ENCODE peak calls at places on chromosome 17, in six cellular contexts. D, L, W, O, A and N are unnamed samples.

GRCh38 chr17:74957935-74958549 is 14.5 kb downstream of the HID1 start:
- DNase-seq in D (peak; percentile 85), L (peak; percentile 63), W (peak; percentile 84), O (peak; percentile 22), A (peak; percentile 76), N (peak; percentile 75)

GRCh38 chr17:31540602-31541307 is 149.3 kb downstream of the RAB11FIP4 start:
- DNase-seq in D (no peak), L (no peak), W (no peak), O (no peak), A (no peak), N (no peak)

GRCh38 chr17:979539-980405 is at the start of gene NXN:
- DNase-seq in D (peak; percentile 95), L (peak; percentile 83), W (peak; percentile 93), O (peak; percentile 60), A (peak; percentile 88), N (peak; percentile 92)

GRCh38 chr17:4901108-4901647 is 1.7 kb downstream of the CHRNE start:
- DNase-seq in D (no peak), L (no peak), W (no peak), O (no peak), A (no peak), N (no peak)

GRCh38 chr17:8488931-8489330 is 53.2 kb downstream of the NDEL1 start:
- DNase-seq in D (no peak), L (peak; percentile 94), W (no peak), O (peak; percentile 98), A (no peak), N (peak; percentile 68)

GRCh38 chr17:284676-285355 is 67.8 kb downstream of the RPH3AL start:
- DNase-seq in D (no peak), L (no peak), W (no peak), O (no peak), A (no peak), N (peak; percentile 34)

GRCh38 chr17:38444151-38444550 is 15.9 kb downstream of the ARHGAP23 start:
- DNase-seq in D (peak; percentile 64), L (peak; percentile 75), W (peak; percentile 78), O (peak; percentile 51), A (peak; percentile 41), N (peak; percentile 83)

GRCh38 chr17:4341616-4341977 is 24.9 kb downstream of the UBE2G1 start:
- DNase-seq in D (no peak), L (no peak), W (peak; percentile 62), O (no peak), A (no peak), N (no peak)

GRCh38 chr17:40182606-40183005 is 5.3 kb downstream of the RAPGEFL1 start:
- DNase-seq in D (no peak), L (no peak), W (no peak), O (no peak), A (no peak), N (no peak)

GRCh38 chr17:27329146-27329805 is 35.4 kb downstream of the WSB1 start:
- DNase-seq in D (no peak), L (no peak), W (no peak), O (no peak), A (no peak), N (no peak)

GRCh38 chr17:64103751-64104364 is 26.1 kb downstream of the ERN1 start:
- DNase-seq in D (no peak), L (peak; percentile 53), W (no peak), O (peak; percentile 68), A (no peak), N (no peak)

GRCh38 chr17:12352127-12352526 is 313.6 kb upstream of the MYOCD start:
- DNase-seq in D (no peak), L (no peak), W (no peak), O (no peak), A (no peak), N (no peak)

GRCh38 chr17:49297141-49297540 is 64.9 kb downstream of the ZNF652 start:
- DNase-seq in D (no peak), L (no peak), W (no peak), O (no peak), A (no peak), N (no peak)

GRCh38 chr17:74325376-74325742 is 667 bp upstream of the KIF19 start:
- DNase-seq in D (no peak), L (no peak), W (no peak), O (no peak), A (no peak), N (no peak)

GRCh38 chr17:35171834-35172233 is 22.4 kb downstream of the SLC35G3 start:
- DNase-seq in D (no peak), L (peak; percentile 9), W (no peak), O (no peak), A (peak; percentile 59), N (no peak)

GRCh38 chr17:61578645-61579044 is 12.4 kb downstream of the NACA2 start:
- DNase-seq in D (no peak), L (no peak), W (no peak), O (no peak), A (no peak), N (no peak)

GRCh38 chr17:78998311-78999055 is 11.1 kb downstream of the CANT1 start:
- DNase-seq in D (peak; percentile 93), L (peak; percentile 27), W (no peak), O (no peak), A (no peak), N (peak; percentile 86)

GRCh38 chr17:57582881-57583756 is 162.0 kb downstream of the CCDC182 start:
- DNase-seq in D (no peak), L (no peak), W (no peak), O (no peak), A (no peak), N (no peak)

GRCh38 chr17:28204244-28204643 is 114.8 kb upstream of the TMEM97 start:
- DNase-seq in D (no peak), L (no peak), W (no peak), O (no peak), A (no peak), N (no peak)

GRCh38 chr17:78390241-78391050 is 12.0 kb downstream of the PGS1 start:
- DNase-seq in D (no peak), L (peak; percentile 87), W (no peak), O (peak; percentile 99), A (no peak), N (no peak)

GRCh38 chr17:49443862-49444261 is 29.2 kb upstream of the PHB1 start:
- DNase-seq in D (peak; percentile 21), L (peak; percentile 44), W (no peak), O (peak; percentile 72), A (no peak), N (no peak)

GRCh38 chr17:30210901-30211300 is 24.6 kb downstream of the SLC6A4 start:
- DNase-seq in D (no peak), L (no peak), W (no peak), O (no peak), A (no peak), N (no peak)

DNA sequence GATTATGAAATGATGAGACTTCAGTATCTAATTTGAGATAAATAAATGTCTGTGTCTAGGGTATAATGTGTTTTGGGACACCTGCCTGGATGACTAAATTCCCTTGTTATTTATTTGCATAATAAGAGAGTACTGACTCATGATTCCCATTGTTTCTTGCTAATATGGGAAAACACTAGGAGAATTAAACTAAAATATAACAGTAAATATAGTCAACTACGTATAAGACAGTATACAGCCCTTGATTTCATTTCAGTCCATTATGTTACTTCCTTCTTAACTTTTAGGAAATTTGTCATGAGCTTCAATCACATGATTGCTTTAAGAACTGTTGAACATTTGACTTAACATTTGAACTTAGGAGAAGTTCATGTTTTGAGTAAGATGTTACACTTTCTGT is 62.4 kb downstream of the VMP1 start:
- DNase-seq in D (no peak), L (peak; percentile 31), W (no peak), O (peak; percentile 62), A (no peak), N (no peak)
- H3K4me3 ChIP-seq in D (no peak overlapping the region), L (no peak overlapping the region), W (no peak overlapping the region), O (no peak overlapping the region), A (no peak overlapping the region), N (no peak overlapping the region)

DNA sequence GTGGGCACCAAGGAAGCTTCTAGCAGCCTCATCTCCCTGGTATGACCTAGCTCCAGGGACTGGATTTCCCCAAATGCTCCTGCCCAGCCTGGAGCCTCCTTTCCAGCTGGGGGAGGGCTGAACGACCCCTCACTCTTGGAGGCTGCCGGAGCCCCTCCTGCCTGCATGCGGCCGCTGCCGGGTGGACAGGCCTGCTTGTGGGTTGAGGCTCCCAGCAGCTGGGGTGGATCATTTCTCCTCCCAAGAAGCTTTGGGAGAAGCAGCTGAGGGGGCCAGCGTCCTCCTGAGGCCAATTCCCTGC is 213.6 kb downstream of the SEC14L1 start:
- DNase-seq in D (no peak), L (no peak), W (no peak), O (no peak), A (no peak), N (no peak)
- H3K4me3 ChIP-seq in D (no peak overlapping the region), L (no peak overlapping the region), W (no peak overlapping the region), O (no peak overlapping the region), A (no peak overlapping the region), N (no peak overlapping the region)

DNA sequence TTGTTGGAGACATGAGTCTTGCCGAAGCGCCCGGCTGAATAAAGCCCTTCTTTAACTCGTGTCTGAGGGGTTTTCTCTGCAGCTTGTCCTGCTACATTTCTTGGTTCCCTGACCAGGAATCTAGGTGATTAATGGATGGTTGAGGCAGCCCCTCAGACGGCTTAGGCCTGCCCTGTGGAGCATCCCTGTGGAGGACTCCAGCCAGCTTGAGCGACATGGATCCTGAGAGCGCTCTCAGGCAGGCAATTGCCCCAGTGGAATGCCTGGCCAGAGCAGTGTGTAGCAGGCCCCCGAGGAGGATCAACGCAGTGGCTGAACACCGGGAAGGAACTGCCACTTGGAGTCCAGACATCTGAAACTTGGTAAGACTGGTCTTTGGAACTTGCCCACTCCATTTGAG is 17.3 kb upstream of the ENDOV start:
- DNase-seq in D (no peak), L (no peak), W (no peak), O (no peak), A (no peak), N (no peak)
- H3K4me3 ChIP-seq in D (no peak overlapping the region), L (no peak overlapping the region), W (no peak overlapping the region), O (no peak overlapping the region), A (no peak overlapping the region), N (no peak overlapping the region)

GRCh38 chr17:81364278-81365147 is 30.7 kb upstream of the BAHCC1 start:
- DNase-seq in D (no peak), L (no peak), W (no peak), O (no peak), A (no peak), N (no peak)
- H3K4me3 ChIP-seq in D (peak overlapping the region; percentile 46), L (no peak overlapping the region), W (no peak overlapping the region), O (no peak overlapping the region), A (no peak overlapping the region), N (peak overlapping the region; percentile 27)

GRCh38 chr17:21573961-21574610 is 118.2 kb upstream of the KCNJ18 start:
- DNase-seq in D (peak; percentile 52), L (peak; percentile 88), W (no peak), O (peak; percentile 26), A (peak; percentile 27), N (peak; percentile 71)
- H3K4me3 ChIP-seq in D (peak overlapping the region; percentile 27), L (peak overlapping the region; percentile 52), W (no peak overlapping the region), O (peak overlapping the region; percentile 31), A (no peak overlapping the region), N (peak overlapping the region; percentile 52)

DNA sequence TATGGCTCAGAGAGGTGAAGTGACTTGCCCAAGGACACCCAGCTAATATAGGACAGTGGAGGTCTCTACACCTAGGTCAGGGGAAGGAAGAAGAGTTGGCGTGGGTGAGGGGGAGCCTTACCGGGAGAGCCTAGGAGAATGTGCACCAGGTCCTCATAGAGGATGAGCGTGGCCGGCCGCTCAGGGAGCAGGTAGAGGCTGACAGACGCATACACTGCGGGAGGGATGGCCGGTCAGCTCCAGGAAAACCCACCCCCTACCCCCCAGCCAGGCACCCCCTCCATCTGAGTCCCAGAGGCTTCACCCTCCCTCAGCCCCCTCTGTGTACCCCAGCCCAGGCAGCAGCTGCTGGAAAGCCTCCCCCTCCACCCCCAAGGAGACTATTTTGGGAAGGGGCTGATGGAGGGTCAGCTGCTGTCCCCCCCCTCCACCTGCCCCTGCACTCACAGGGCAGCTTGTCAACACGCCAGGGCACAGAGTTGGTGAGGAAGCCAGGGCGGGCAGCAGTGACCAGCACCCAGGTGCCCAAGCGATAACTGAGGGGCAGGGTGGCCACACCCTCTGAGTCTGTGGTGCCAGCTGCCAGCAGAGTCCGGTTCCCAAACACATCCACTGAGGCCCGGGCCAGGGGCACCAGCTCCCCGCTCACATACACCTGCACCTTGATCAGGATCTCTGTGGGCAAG is 4.1 kb downstream of the FAM171A2 start:
- DNase-seq in D (no peak), L (no peak), W (no peak), O (no peak), A (no peak), N (no peak)
- H3K4me3 ChIP-seq in D (no peak overlapping the region), L (no peak overlapping the region), W (no peak overlapping the region), O (no peak overlapping the region), A (no peak overlapping the region), N (no peak overlapping the region)